ENCODE peak calls at places on chromosomes 2 and 18, in ten cellular contexts. F is neural progenitor cell, I is GM23248, N is DND-41, A is fibroblast of lung, O is HCT116, G is PC-3, C is MM.1S, J is mammary epithelial cell, H is GM12878. V is an unnamed sample.

GRCh38 chr2:28449489-28450395 is 46.1 kb upstream of the PLB1 start:
- DNase-seq in H (no peak), J (peak; percentile 75), A (no peak), O (peak; percentile 21), C (no peak), N (no peak), I (peak; percentile 75), G (peak; percentile 68), F (no peak), V (peak; percentile 71)

GRCh38 chr2:20589975-20590703 is 60.8 kb downstream of the HS1BP3 start:
- DNase-seq in H (no peak), A (no peak), F (no peak), I (peak; percentile 78), O (no peak), C (no peak), G (no peak), J (no peak), N (no peak), V (no peak)

GRCh38 chr18:26489881-26490280 is 58.5 kb downstream of the KCTD1 start:
- DNase-seq in N (no peak), C (no peak), F (no peak), I (no peak), J (no peak), O (no peak), A (peak; percentile 21), G (peak; percentile 16), H (no peak), V (no peak)

GRCh38 chr2:23351388-23352141 is 33.4 kb upstream of the KLHL29 start:
- DNase-seq in A (peak; percentile 72), F (peak; percentile 88), J (peak; percentile 50), H (no peak), N (peak; percentile 29), G (peak; percentile 69), O (peak; percentile 54), C (no peak), I (peak; percentile 93), V (peak; percentile 57)

GRCh38 chr2:1869987-1870386 is 125.7 kb upstream of the PXDN start:
- DNase-seq in I (peak; percentile 6), N (no peak), F (no peak), G (peak; percentile 24), H (no peak), A (no peak), O (no peak), J (peak; percentile 8), C (no peak), V (no peak)

GRCh38 chr2:232085179-232085578 is 123.7 kb downstream of the DIS3L2 start:
- DNase-seq in I (no peak), N (no peak), C (no peak), J (no peak), A (no peak), G (no peak), H (no peak), F (no peak), O (no peak), V (no peak)

GRCh38 chr2:216621292-216621691 is 11.9 kb upstream of the IGFBP2 start:
- DNase-seq in I (no peak), N (no peak), O (no peak), C (no peak), G (no peak), A (no peak), H (no peak), J (no peak), F (no peak), V (no peak)

GRCh38 chr2:80579756-80580155 is 275.2 kb upstream of the LRRTM1 start:
- DNase-seq in C (no peak), I (no peak), J (no peak), H (no peak), G (no peak), N (no peak), F (peak; percentile 5), O (no peak), A (no peak), V (no peak)

GRCh38 chr18:22229456-22230124 is 60.2 kb downstream of the GATA6 start:
- DNase-seq in N (no peak), J (no peak), G (no peak), O (no peak), H (no peak), A (no peak), I (no peak), F (no peak), C (no peak), V (no peak)

GRCh38 chr2:128381001-128381938 is 62.6 kb upstream of the HS6ST1 start:
- DNase-seq in I (peak; percentile 12), J (no peak), G (no peak), N (no peak), H (no peak), A (no peak), F (peak; percentile 72), C (no peak), O (no peak), V (no peak)

GRCh38 chr18:23460285-23461273 is 7.5 kb downstream of the RIOK3 start:
- DNase-seq in O (no peak), N (no peak), J (no peak), A (no peak), H (no peak), I (no peak), G (no peak), C (no peak), F (no peak), V (no peak)

GRCh38 chr2:62474173-62474572 is 31.8 kb downstream of the TMEM17 start:
- DNase-seq in C (no peak), O (no peak), G (no peak), A (no peak), N (no peak), I (no peak), F (no peak), J (no peak), H (no peak), V (no peak)

GRCh38 chr18:13473751-13474150 is 252.6 kb downstream of the FAM210A start:
- DNase-seq in F (no peak), I (no peak), J (no peak), N (no peak), H (no peak), G (no peak), O (no peak), A (no peak), C (no peak), V (no peak)

GRCh38 chr2:133255363-133255762 is 312.9 kb downstream of the NCKAP5 start:
- DNase-seq in G (no peak), H (no peak), I (no peak), N (no peak), O (no peak), A (no peak), C (no peak), J (no peak), F (no peak), V (no peak)

GRCh38 chr18:35513181-35513932 is 15.6 kb upstream of the INO80C start:
- DNase-seq in I (peak; percentile 95), O (peak; percentile 54), G (peak; percentile 17), J (peak; percentile 61), C (no peak), N (no peak), A (peak; percentile 52), H (no peak), F (peak; percentile 43), V (peak; percentile 86)
- H2AFZ ChIP-seq in I (peak overlapping the region; percentile 78), O (peak overlapping the region; percentile 75), G (no peak overlapping the region), J (peak overlapping the region; percentile 78), C (no peak overlapping the region), N (no peak overlapping the region), A (no peak overlapping the region), H (no peak overlapping the region), F (no peak overlapping the region), V (peak overlapping the region; percentile 68)

GRCh38 chr2:88450186-88450585 is 2.3 kb downstream of the FOXI3 start:
- DNase-seq in G (no peak), A (no peak), J (no peak), C (no peak), I (no peak), F (no peak), O (no peak), H (no peak), N (no peak), V (no peak)

GRCh38 chr2:88451647-88452150 is 794 bp downstream of the FOXI3 start:
- DNase-seq in F (no peak), G (no peak), J (peak; percentile 26), I (peak; percentile 15), O (no peak), H (no peak), N (no peak), C (peak; percentile 17), A (no peak), V (no peak)

GRCh38 chr2:88452980-88453582 is 588 bp upstream of the FOXI3 start:
- DNase-seq in N (no peak), C (peak; percentile 46), H (no peak), A (peak; percentile 44), I (no peak), G (no peak), F (peak; percentile 64), J (peak; percentile 9), O (no peak), V (no peak)

GRCh38 chr2:88450925-88451575 is 1.4 kb downstream of the FOXI3 start:
- DNase-seq in G (no peak), H (no peak), A (no peak), C (no peak), I (no peak), F (no peak), J (no peak), N (no peak), O (no peak), V (no peak)

GRCh38 chr2:88452151-88452851 is at the start of gene FOXI3:
- DNase-seq in I (no peak), J (peak; percentile 31), O (no peak), N (no peak), A (no peak), G (no peak), F (peak; percentile 79), C (peak; percentile 53), H (no peak), V (no peak)
- TF ChIP-seq EZH2 in I (no peak), J (no peak), O (no peak), N (no peak), A (no peak), G (no peak), F (no peak), C (no peak), H (no peak), V (no peak)

DNA sequence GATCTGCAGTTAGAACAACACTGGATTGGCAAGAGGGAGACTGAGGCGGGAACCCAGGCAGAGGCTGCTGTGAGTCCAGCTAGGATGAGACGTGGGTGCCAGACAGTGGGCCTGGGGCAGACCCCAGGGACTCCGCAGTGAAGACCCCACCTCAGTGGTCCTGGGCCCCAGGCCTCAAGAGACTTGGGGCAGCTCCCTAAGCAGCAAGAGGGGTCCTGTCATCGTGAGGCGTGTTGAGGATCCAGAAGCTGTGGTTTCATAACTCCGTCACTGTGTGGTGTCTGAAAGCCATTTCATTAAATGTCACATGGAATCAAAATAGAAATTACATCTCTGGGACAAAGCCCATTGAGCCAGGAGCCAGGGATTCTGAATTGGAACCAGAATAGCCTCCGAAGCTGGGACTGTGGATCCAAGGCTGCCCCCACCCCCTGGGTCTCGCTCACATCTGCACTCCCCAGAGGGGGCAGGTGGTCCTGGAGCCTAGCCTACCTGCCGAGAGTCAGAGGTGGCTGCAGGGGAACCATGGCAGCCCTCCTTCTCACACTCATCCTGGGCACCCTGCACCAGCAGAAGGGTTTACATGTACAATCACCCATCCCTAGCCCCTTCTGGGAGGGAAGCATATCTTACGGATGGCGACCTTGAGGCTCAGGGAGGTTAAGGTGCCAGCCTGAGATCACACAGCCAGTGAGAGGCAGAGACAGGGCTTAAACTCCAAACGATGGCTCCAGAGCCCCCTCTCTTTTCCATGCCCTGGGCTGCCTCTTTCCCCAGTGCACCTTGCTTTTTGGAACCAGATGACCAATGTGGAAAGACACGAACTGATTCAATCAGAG is 23.2 kb downstream of the RRM2 start:
- DNase-seq in N (no peak), F (no peak), I (no peak), O (no peak), C (no peak), G (no peak), A (no peak), J (no peak), H (no peak), V (no peak)
- H3K36me3 ChIP-seq in N (peaks cover 91% of the 10 kb centered on the region), F (no peaks in the 10 kb centered on the region), I (no peaks in the 10 kb centered on the region), O (no peaks in the 10 kb centered on the region), C (peaks cover 6% of the 10 kb centered on the region), G (no peaks in the 10 kb centered on the region), A (peaks cover 2% of the 10 kb centered on the region), J (peaks cover 2% of the 10 kb centered on the region), H (no peaks in the 10 kb centered on the region), V (no peaks in the 10 kb centered on the region)

GRCh38 chr2:144894612-144895300 is 374.8 kb upstream of the ZEB2 start:
- DNase-seq in I (no peak), A (no peak), G (no peak), O (no peak), H (no peak), J (no peak), N (no peak), C (no peak), F (peak; percentile 46), V (no peak)
- H2AFZ ChIP-seq in I (peak overlapping the region; percentile 70), A (peak overlapping the region; percentile 13), G (no peak overlapping the region), O (no peak overlapping the region), H (no peak overlapping the region), J (no peak overlapping the region), N (no peak overlapping the region), C (no peak overlapping the region), F (no peak overlapping the region), V (no peak overlapping the region)